ENCODE peak calls at places on chromosomes 16 and 17, in five cellular contexts. One of them, this sample, is unnamed.

GRCh38 chr16:89395150-89396142 is 94.9 kb downstream of the ANKRD11 start:
- DNase-seq in WTC11: no peak
- DNase-seq in IMR-90: peak
- DNase-seq in Peyer's patch: peak
- DNase-seq in HL-60: no peak
- DNase-seq in this sample: peak

GRCh38 chr17:62592305-62593099 is 35.0 kb upstream of the MRC2 start:
- DNase-seq in WTC11: no peak
- DNase-seq in IMR-90: peak
- DNase-seq in Peyer's patch: no peak
- DNase-seq in HL-60: no peak
- DNase-seq in this sample: no peak

GRCh38 chr17:27294689-27295630 is 1.0 kb downstream of the WSB1 start:
- DNase-seq in WTC11: no peak
- DNase-seq in IMR-90: peak
- DNase-seq in Peyer's patch: peak
- DNase-seq in HL-60: peak
- DNase-seq in this sample: peak

GRCh38 chr16:66926171-66926570 is 836 bp upstream of the RRAD start:
- DNase-seq in WTC11: no peak
- DNase-seq in IMR-90: no peak
- DNase-seq in Peyer's patch: no peak
- DNase-seq in HL-60: no peak
- DNase-seq in this sample: no peak

GRCh38 chr16:4264546-4264945 is 8.3 kb downstream of the TFAP4 start:
- DNase-seq in WTC11: no peak
- DNase-seq in IMR-90: no peak
- DNase-seq in Peyer's patch: no peak
- DNase-seq in HL-60: no peak
- DNase-seq in this sample: no peak

GRCh38 chr17:37650419-37651003 is 7.3 kb upstream of the DDX52 start:
- DNase-seq in WTC11: peak
- DNase-seq in IMR-90: peak
- DNase-seq in Peyer's patch: peak
- DNase-seq in HL-60: no peak
- DNase-seq in this sample: peak

GRCh38 chr17:681738-682137 is 32.9 kb downstream of the VPS53 start:
- DNase-seq in WTC11: no peak
- DNase-seq in IMR-90: peak
- DNase-seq in Peyer's patch: no peak
- DNase-seq in HL-60: no peak
- DNase-seq in this sample: no peak

GRCh38 chr17:63435681-63436522 is 10.2 kb downstream of the CYB561 start:
- DNase-seq in WTC11: peak
- DNase-seq in IMR-90: no peak
- DNase-seq in Peyer's patch: peak
- DNase-seq in HL-60: no peak
- DNase-seq in this sample: no peak

GRCh38 chr17:48773245-48773644 is 43.8 kb downstream of the TTLL6 start:
- DNase-seq in WTC11: no peak
- DNase-seq in IMR-90: no peak
- DNase-seq in Peyer's patch: no peak
- DNase-seq in HL-60: no peak
- DNase-seq in this sample: no peak

GRCh38 chr17:43438626-43439529 is 40.1 kb downstream of the ARL4D start:
- DNase-seq in WTC11: peak
- DNase-seq in IMR-90: peak
- DNase-seq in Peyer's patch: no peak
- DNase-seq in HL-60: no peak
- DNase-seq in this sample: no peak

GRCh38 chr16:63617047-63617989 is 1504.5 kb downstream of the CDH11 start:
- DNase-seq in WTC11: peak
- DNase-seq in IMR-90: no peak
- DNase-seq in Peyer's patch: no peak
- DNase-seq in HL-60: no peak
- DNase-seq in this sample: no peak

GRCh38 chr17:29112780-29113295 is 67.4 kb downstream of the MYO18A start:
- DNase-seq in WTC11: no peak
- DNase-seq in IMR-90: no peak
- DNase-seq in Peyer's patch: no peak
- DNase-seq in HL-60: no peak
- DNase-seq in this sample: no peak

GRCh38 chr17:8140058-8140412 is 12.2 kb downstream of the PER1 start:
- DNase-seq in WTC11: no peak
- DNase-seq in IMR-90: no peak
- DNase-seq in Peyer's patch: peak
- DNase-seq in HL-60: no peak
- DNase-seq in this sample: no peak

GRCh38 chr16:65314246-65315003 is 192.6 kb upstream of the CDH11 start:
- DNase-seq in WTC11: no peak
- DNase-seq in IMR-90: peak
- DNase-seq in Peyer's patch: no peak
- DNase-seq in HL-60: no peak
- DNase-seq in this sample: no peak

GRCh38 chr16:88013766-88014165 is 62.5 kb downstream of the BANP start:
- DNase-seq in WTC11: no peak
- DNase-seq in IMR-90: no peak
- DNase-seq in Peyer's patch: no peak
- DNase-seq in HL-60: no peak
- DNase-seq in this sample: no peak

GRCh38 chr16:84024854-84025253 is 17.7 kb downstream of the SLC38A8 start:
- DNase-seq in WTC11: no peak
- DNase-seq in IMR-90: peak
- DNase-seq in Peyer's patch: no peak
- DNase-seq in HL-60: no peak
- DNase-seq in this sample: no peak

GRCh38 chr16:86984975-86985655 is 332.1 kb downstream of the C16orf95 start:
- DNase-seq in WTC11: peak
- DNase-seq in IMR-90: no peak
- DNase-seq in Peyer's patch: peak
- DNase-seq in HL-60: no peak
- DNase-seq in this sample: no peak

GRCh38 chr16:23072084-23072599 is 77.1 kb downstream of the USP31 start:
- DNase-seq in WTC11: no peak
- DNase-seq in IMR-90: peak
- DNase-seq in Peyer's patch: peak
- DNase-seq in HL-60: no peak
- DNase-seq in this sample: peak

GRCh38 chr16:86800914-86801313 is 222.6 kb downstream of the FOXL1 start:
- DNase-seq in WTC11: peak
- DNase-seq in IMR-90: no peak
- DNase-seq in Peyer's patch: no peak
- DNase-seq in HL-60: no peak
- DNase-seq in this sample: no peak

GRCh38 chr17:27631409-27631755 is 394 bp downstream of the LGALS9 start:
- DNase-seq in WTC11: no peak
- DNase-seq in IMR-90: no peak
- DNase-seq in Peyer's patch: peak
- DNase-seq in HL-60: peak
- DNase-seq in this sample: no peak

DNA sequence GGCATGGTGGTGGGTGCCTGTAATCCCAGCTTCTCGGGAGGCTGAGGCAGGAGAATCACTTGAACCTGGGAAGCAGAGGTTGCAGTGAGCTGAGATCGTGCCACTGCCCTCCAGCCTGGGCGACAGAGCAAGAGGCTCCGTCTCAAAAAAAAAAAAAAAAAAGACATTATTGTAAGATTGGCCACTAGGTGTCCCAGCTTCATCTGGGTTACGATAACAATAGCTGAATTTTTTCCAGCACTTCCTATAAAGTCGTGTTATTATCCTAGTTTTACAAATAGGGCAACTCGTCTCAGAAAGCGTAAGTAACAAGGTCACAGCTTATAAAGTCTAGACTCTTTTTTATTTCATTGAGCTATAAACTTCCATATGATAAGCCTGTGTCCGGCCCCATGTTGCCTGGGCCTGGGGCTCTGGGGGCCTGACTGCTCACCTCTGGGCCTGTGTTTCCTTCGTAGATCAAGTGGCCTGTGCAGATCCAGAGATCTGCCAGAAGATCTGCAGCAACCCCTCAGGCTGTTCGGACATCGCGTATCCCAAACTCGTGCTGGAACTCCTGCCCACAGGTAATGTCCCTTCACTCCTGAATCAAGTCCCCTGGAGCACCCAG is 60.5 kb downstream of the SLC5A11 start:
- DNase-seq in WTC11: no peak
- DNase-seq in IMR-90: peak
- DNase-seq in Peyer's patch: no peak
- DNase-seq in HL-60: no peak
- DNase-seq in this sample: no peak
- TF ChIP-seq CTCF in WTC11: no peak
- TF ChIP-seq CTCF in IMR-90: peak
- TF ChIP-seq CTCF in Peyer's patch: peak
- TF ChIP-seq CTCF in HL-60: no peak
- TF ChIP-seq CTCF in this sample: no peak

DNA sequence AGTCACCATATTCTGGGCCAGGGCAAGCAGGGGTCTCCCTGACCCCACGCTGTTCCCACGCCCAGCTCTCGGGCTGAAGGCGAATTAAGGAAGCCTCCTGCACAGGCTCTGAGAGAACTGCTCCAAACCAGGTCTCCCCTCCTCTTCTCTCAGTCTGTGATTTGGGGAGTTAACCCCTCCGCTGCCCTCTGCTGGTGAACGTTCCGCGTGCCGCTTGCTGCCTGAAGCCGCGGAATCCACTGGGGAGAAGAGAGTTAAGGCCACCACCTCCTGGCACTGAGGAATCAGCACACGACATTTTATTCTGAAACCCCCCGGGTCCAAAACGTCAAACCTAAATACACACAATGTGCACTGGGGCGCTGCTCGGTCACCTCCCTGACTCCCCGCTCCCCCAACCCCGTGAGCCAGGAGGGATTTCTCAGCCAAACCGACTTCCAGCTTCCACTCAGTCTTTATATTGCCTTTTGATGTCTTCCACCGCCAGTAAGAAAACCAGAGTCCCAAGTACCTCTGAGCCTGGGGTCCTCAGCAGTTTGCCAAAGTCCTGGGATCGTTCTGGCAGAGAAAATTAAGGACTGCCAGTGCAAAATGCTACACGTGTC is 54.4 kb upstream of the RCVRN start:
- DNase-seq in WTC11: peak
- DNase-seq in IMR-90: peak
- DNase-seq in Peyer's patch: no peak
- DNase-seq in HL-60: peak
- DNase-seq in this sample: no peak
- TF ChIP-seq CTCF in WTC11: peak
- TF ChIP-seq CTCF in IMR-90: peak
- TF ChIP-seq CTCF in Peyer's patch: no peak
- TF ChIP-seq CTCF in HL-60: peak
- TF ChIP-seq CTCF in this sample: peak

DNA sequence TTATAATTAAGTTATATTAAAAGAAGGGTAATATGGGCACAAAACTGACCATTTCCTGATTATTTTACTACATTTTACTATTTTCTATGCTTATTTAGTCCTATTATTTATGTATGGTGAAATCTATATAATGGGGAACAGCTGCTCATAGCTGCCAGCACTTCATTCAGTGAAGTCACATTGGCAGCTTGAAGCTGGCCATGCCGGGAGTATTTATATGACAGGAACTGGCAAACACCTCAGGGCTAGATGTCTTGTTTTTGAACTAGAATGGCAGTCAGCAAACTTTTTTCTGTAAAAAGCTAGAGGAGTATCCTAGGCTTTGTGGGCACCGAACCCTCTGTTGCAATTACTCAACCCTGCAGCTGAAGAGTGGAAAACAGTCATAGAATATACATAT is 104.1 kb downstream of the CDH13 start:
- DNase-seq in WTC11: no peak
- DNase-seq in IMR-90: no peak
- DNase-seq in Peyer's patch: no peak
- DNase-seq in HL-60: no peak
- DNase-seq in this sample: no peak
- TF ChIP-seq CTCF in WTC11: no peak
- TF ChIP-seq CTCF in IMR-90: no peak
- TF ChIP-seq CTCF in Peyer's patch: no peak
- TF ChIP-seq CTCF in HL-60: no peak
- TF ChIP-seq CTCF in this sample: no peak

DNA sequence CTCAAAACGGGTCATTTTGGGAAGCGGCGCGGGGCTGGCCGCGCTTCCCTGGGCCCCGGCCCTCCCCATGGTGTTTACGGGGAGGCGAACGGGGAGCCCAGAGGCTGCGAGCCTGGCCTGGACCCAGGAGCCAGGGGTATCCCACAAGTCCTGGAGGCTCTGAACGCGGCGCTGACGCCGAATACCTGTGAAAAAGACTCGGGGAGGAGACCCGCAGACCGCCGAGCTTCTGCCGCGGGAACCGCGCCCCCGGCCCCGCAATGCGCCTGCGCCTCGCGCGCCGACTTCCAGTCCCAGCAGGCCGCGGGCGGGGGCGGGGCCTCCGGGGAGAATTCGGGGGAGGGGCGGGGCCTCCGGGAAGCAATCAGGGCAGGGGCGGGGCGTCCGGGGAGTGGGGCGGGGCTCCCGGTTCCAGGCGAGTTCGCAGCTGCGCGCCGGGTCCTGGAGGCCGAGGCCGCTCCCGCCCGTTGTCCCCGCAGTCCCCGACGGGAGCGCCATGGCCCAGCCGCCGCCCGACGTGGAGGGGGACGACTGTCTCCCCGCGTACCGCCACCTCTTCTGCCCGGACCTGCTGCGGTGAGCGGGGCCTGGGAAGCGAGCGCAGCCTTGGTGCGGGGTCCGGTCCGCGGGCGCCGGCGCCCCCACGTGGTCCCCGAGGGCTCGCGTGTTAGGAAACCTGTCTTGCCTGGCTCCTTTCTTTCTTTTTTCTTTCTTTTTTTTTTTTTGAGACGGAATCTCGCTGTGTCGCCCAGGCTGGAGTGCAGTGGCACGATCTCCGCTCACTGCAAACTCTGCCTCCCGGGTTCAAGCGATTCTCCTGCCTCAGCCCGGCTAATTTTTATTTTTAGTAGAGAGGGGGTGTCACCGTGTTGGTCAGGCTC is at the start of gene DECR2:
- DNase-seq in WTC11: peak
- DNase-seq in IMR-90: peak
- DNase-seq in Peyer's patch: peak
- DNase-seq in HL-60: peak
- DNase-seq in this sample: peak
- TF ChIP-seq CTCF in WTC11: no peak
- TF ChIP-seq CTCF in IMR-90: peak
- TF ChIP-seq CTCF in Peyer's patch: peak
- TF ChIP-seq CTCF in HL-60: no peak
- TF ChIP-seq CTCF in this sample: peak